ENCODE peak calls at places on chromosomes 6 and 20, in nine cellular contexts. L is NCI-H345; R is H7; X is HTR-8/SVneo; M is Kasumi-1; G is amniotic epithelial cell; D is effector memory CD4-positive, alpha-beta T cell; H is T follicular helper cell; P is NCI-H524. Q is an unnamed sample.

GRCh38 chr6:5851261-5851757 is 155.4 kb downstream of the NRN1 start:
- DNase-seq in L (peak), R (peak), X (no peak), M (no peak), G (no peak), D (peak), H (peak), P (peak), Q (peak)

GRCh38 chr20:43906505-43907034 is 8.1 kb upstream of the TOX2 start:
- DNase-seq in L (no peak), R (no peak), X (no peak), M (no peak), G (no peak), D (no peak), H (no peak), P (no peak), Q (no peak)

GRCh38 chr6:167323111-167323510 is 1.8 kb upstream of the TTLL2 start:
- DNase-seq in L (no peak), R (no peak), X (no peak), M (no peak), G (no peak), D (no peak), H (no peak), P (no peak), Q (no peak)

GRCh38 chr6:49556429-49556837 is 6.0 kb downstream of the C6orf141 start:
- DNase-seq in L (peak), R (peak), X (no peak), M (no peak), G (peak), D (no peak), H (no peak), P (no peak), Q (no peak)

GRCh38 chr20:18852318-18852717 is 38.7 kb downstream of the SCP2D1 start:
- DNase-seq in L (no peak), R (no peak), X (no peak), M (no peak), G (no peak), D (no peak), H (no peak), P (no peak), Q (no peak)

GRCh38 chr20:2805682-2806350 is 5.4 kb upstream of the CPXM1 start:
- DNase-seq in L (no peak), R (peak), X (no peak), M (no peak), G (no peak), D (no peak), H (no peak), P (no peak), Q (no peak)

GRCh38 chr6:37838209-37838921 is 18.8 kb downstream of the ZFAND3 start:
- DNase-seq in L (no peak), R (no peak), X (no peak), M (no peak), G (peak), D (no peak), H (no peak), P (no peak), Q (no peak)

GRCh38 chr20:36541227-36542018 is at the start of gene MYL9:
- DNase-seq in L (no peak), R (peak), X (peak), M (no peak), G (peak), D (no peak), H (no peak), P (no peak), Q (no peak)

GRCh38 chr20:8646026-8646425 is 422.9 kb upstream of the PLCB4 start:
- DNase-seq in L (no peak), R (no peak), X (no peak), M (no peak), G (no peak), D (no peak), H (no peak), P (no peak), Q (peak)

GRCh38 chr6:170403451-170403850 is 96.9 kb downstream of the FAM120B start:
- DNase-seq in L (no peak), R (peak), X (no peak), M (no peak), G (peak), D (no peak), H (no peak), P (no peak), Q (no peak)

GRCh38 chr6:41974281-41974825 is 32.7 kb upstream of the CCND3 start:
- DNase-seq in L (no peak), R (no peak), X (no peak), M (no peak), G (no peak), D (no peak), H (no peak), P (no peak), Q (no peak)

GRCh38 chr6:122530440-122531046 is 58.9 kb upstream of the SERINC1 start:
- DNase-seq in L (peak), R (peak), X (peak), M (peak), G (peak), D (no peak), H (peak), P (peak), Q (peak)

GRCh38 chr20:9035129-9035528 is 33.8 kb upstream of the PLCB4 start:
- DNase-seq in L (no peak), R (no peak), X (peak), M (no peak), G (peak), D (no peak), H (no peak), P (peak), Q (peak)

GRCh38 chr20:58719258-58719657 is 26.7 kb downstream of the NPEPL1 start:
- DNase-seq in L (no peak), R (peak), X (no peak), M (no peak), G (no peak), D (no peak), H (no peak), P (no peak), Q (no peak)

GRCh38 chr6:68333444-68333843 is 301.6 kb upstream of the ADGRB3 start:
- DNase-seq in L (no peak), R (no peak), X (no peak), M (no peak), G (no peak), D (no peak), H (no peak), P (peak), Q (no peak)

GRCh38 chr6:139987091-139987490 is 612.6 kb upstream of the CITED2 start:
- DNase-seq in L (no peak), R (no peak), X (no peak), M (no peak), G (no peak), D (no peak), H (no peak), P (no peak), Q (no peak)

GRCh38 chr20:50844430-50845100 is 49.7 kb downstream of the BCAS4 start:
- DNase-seq in L (no peak), R (no peak), X (peak), M (no peak), G (peak), D (no peak), H (no peak), P (no peak), Q (no peak)

GRCh38 chr20:46022411-46023147 is 6.4 kb upstream of the SLC12A5 start:
- DNase-seq in L (peak), R (peak), X (peak), M (peak), G (peak), D (peak), H (peak), P (peak), Q (peak)

GRCh38 chr6:110653381-110653780 is 161.9 kb downstream of the CDK19 start:
- DNase-seq in L (no peak), R (no peak), X (no peak), M (no peak), G (no peak), D (no peak), H (no peak), P (peak), Q (peak)

GRCh38 chr6:108609276-108609769 is 48.6 kb downstream of the FOXO3 start:
- DNase-seq in L (no peak), R (no peak), X (no peak), M (no peak), G (peak), D (no peak), H (no peak), P (no peak), Q (no peak)

GRCh38 chr6:162952343-162952871 is 224.6 kb downstream of the PACRG start:
- DNase-seq in L (no peak), R (no peak), X (no peak), M (no peak), G (no peak), D (no peak), H (no peak), P (no peak), Q (no peak)

GRCh38 chr6:134766497-134766896 is 183.4 kb downstream of the ALDH8A1 start:
- DNase-seq in L (no peak), R (no peak), X (no peak), M (no peak), G (no peak), D (no peak), H (no peak), P (no peak), Q (no peak)

GRCh38 chr20:47765715-47766594 is 19.3 kb downstream of the SULF2 start:
- DNase-seq in L (no peak), R (peak), X (no peak), M (no peak), G (no peak), D (no peak), H (no peak), P (peak), Q (no peak)

GRCh38 chr6:25928562-25929324 is 1.7 kb downstream of the SLC17A2 start:
- DNase-seq in L (no peak), R (no peak), X (no peak), M (no peak), G (no peak), D (no peak), H (no peak), P (no peak), Q (no peak)